ENCODE peak calls at places on chromosome 10, in four cellular contexts. Y, D, E and A are unnamed samples.

GRCh38 chr10:53843691-53844362 is 957.2 kb downstream of the PCDH15 start:
- DNase-seq in Y (no peak), D (no peak), E (no peak), A (peak; percentile 21)

GRCh38 chr10:101292194-101293006 is 61.6 kb upstream of the BTRC start:
- DNase-seq in Y (no peak), D (no peak), E (no peak), A (no peak)

GRCh38 chr10:30092151-30092790 is 32.9 kb upstream of the JCAD start:
- DNase-seq in Y (peak; percentile 25), D (no peak), E (peak; percentile 24), A (peak; percentile 25)

GRCh38 chr10:25059990-25060389 is 43.6 kb downstream of the THNSL1 start:
- DNase-seq in Y (peak; percentile 51), D (peak; percentile 86), E (peak; percentile 52), A (peak; percentile 49)

GRCh38 chr10:127427926-127428325 is 121.2 kb upstream of the NPS start:
- DNase-seq in Y (no peak), D (no peak), E (no peak), A (no peak)

GRCh38 chr10:123997486-123998196 is 95.8 kb downstream of the CHST15 start:
- DNase-seq in Y (peak; percentile 79), D (peak; percentile 83), E (peak; percentile 85), A (peak; percentile 97)

GRCh38 chr10:102597131-102597891 is 47.0 kb upstream of the TRIM8 start:
- DNase-seq in Y (no peak), D (no peak), E (no peak), A (no peak)

GRCh38 chr10:12042409-12042796 is 206 bp downstream of the UPF2 start:
- DNase-seq in Y (peak; percentile 25), D (peak; percentile 68), E (no peak), A (no peak)

GRCh38 chr10:122814493-122814892 is 31.2 kb downstream of the CUZD1 start:
- DNase-seq in Y (no peak), D (no peak), E (no peak), A (no peak)

GRCh38 chr10:62584216-62584615 is 210.0 kb downstream of the ZNF365 start:
- DNase-seq in Y (peak; percentile 58), D (no peak), E (peak; percentile 90), A (peak; percentile 81)

GRCh38 chr10:58698777-58699356 is 186.2 kb downstream of the BICC1 start:
- DNase-seq in Y (no peak), D (no peak), E (no peak), A (no peak)

GRCh38 chr10:34236927-34237326 is 578.2 kb downstream of the PARD3 start:
- DNase-seq in Y (no peak), D (no peak), E (peak; percentile 36), A (no peak)

GRCh38 chr10:88991161-88991899 is 732 bp downstream of the FAS start:
- DNase-seq in Y (peak; percentile 67), D (peak; percentile 84), E (no peak), A (no peak)

GRCh38 chr10:126777726-126778125 is 107.2 kb upstream of the C10orf90 start:
- DNase-seq in Y (no peak), D (no peak), E (no peak), A (no peak)

GRCh38 chr10:95789928-95790327 is 34.0 kb downstream of the ENTPD1 start:
- DNase-seq in Y (no peak), D (no peak), E (no peak), A (no peak)